ENCODE peak calls at places on chromosomes 11 and 22, in eight cellular contexts. Q, E, B, O, H, V, T and C are unnamed samples.

GRCh38 chr11:17498475-17498874 is 21.8 kb upstream of the ABCC8 start:
- DNase-seq in T (peak), B (no peak), V (no peak), Q (no peak), O (no peak), H (no peak), E (no peak), C (peak)

GRCh38 chr11:45648931-45649330 is 16.5 kb downstream of the CHST1 start:
- DNase-seq in H (no peak), T (peak), V (no peak), B (no peak), Q (no peak), O (no peak), E (no peak), C (no peak)

GRCh38 chr11:76041208-76041607 is 165.1 kb downstream of the WNT11 start:
- DNase-seq in H (peak), O (no peak), B (no peak), V (no peak), E (no peak), Q (no peak), T (no peak), C (no peak)

GRCh38 chr22:19805821-19806212 is 45.2 kb downstream of the TBX1 start:
- DNase-seq in O (no peak), B (no peak), Q (peak), E (no peak), V (no peak), T (no peak), H (no peak), C (no peak)

GRCh38 chr11:123628936-123629683 is 25.3 kb downstream of the SCN3B start:
- DNase-seq in B (no peak), V (no peak), Q (peak), H (no peak), E (peak), T (no peak), O (peak), C (no peak)

GRCh38 chr11:85762226-85762625 is 48.7 kb downstream of the SYTL2 start:
- DNase-seq in H (no peak), V (no peak), O (no peak), E (no peak), T (no peak), B (no peak), Q (no peak), C (no peak)

GRCh38 chr22:48897638-48897954 is 930.1 kb downstream of the BRD1 start:
- DNase-seq in V (no peak), O (no peak), T (no peak), E (no peak), H (no peak), Q (no peak), B (no peak), C (no peak)

GRCh38 chr22:48919851-48920589 is 907.7 kb downstream of the BRD1 start:
- DNase-seq in O (no peak), H (no peak), V (no peak), Q (no peak), T (no peak), E (no peak), B (no peak), C (no peak)

GRCh38 chr11:24859801-24860300 is 363.0 kb downstream of the LUZP2 start:
- DNase-seq in Q (no peak), T (no peak), V (no peak), E (no peak), O (no peak), B (no peak), H (no peak), C (no peak)

GRCh38 chr11:58043379-58043778 is 12.6 kb downstream of the OR6Q1 start:
- DNase-seq in H (no peak), B (no peak), Q (no peak), E (no peak), T (no peak), V (no peak), O (no peak), C (no peak)

GRCh38 chr11:36792870-36793541 is 195.0 kb upstream of the RAG2 start:
- DNase-seq in O (no peak), V (no peak), E (no peak), H (no peak), T (no peak), Q (no peak), B (no peak), C (no peak)

GRCh38 chr22:44309647-44310046 is 3.1 kb downstream of the SHISAL1 start:
- DNase-seq in E (no peak), H (no peak), B (no peak), O (no peak), T (no peak), V (no peak), Q (no peak), C (no peak)

GRCh38 chr11:76769645-76770586 is 13.2 kb upstream of the TSKU start:
- DNase-seq in E (no peak), H (peak), T (no peak), Q (no peak), V (no peak), B (no peak), O (no peak), C (no peak)

GRCh38 chr22:50083462-50084081 is 1.7 kb downstream of the MLC1 start:
- DNase-seq in Q (no peak), T (no peak), H (no peak), E (no peak), V (no peak), B (no peak), O (no peak), C (no peak)

GRCh38 chr11:119416606-119417580 is 6.1 kb downstream of the THY1 start:
- DNase-seq in Q (no peak), E (no peak), H (no peak), T (no peak), V (peak), B (no peak), O (no peak), C (no peak)

GRCh38 chr11:69218271-69218682 is 62.5 kb downstream of the SMIM38 start:
- DNase-seq in H (no peak), E (no peak), Q (no peak), B (no peak), T (no peak), V (no peak), O (no peak), C (no peak)

GRCh38 chr11:64539711-64540420 is 51.2 kb upstream of the SLC22A12 start:
- DNase-seq in Q (no peak), E (no peak), O (no peak), T (no peak), H (no peak), B (no peak), V (no peak), C (no peak)

GRCh38 chr22:47332246-47332980 is 570.0 kb downstream of the TBC1D22A start:
- DNase-seq in V (no peak), B (no peak), Q (no peak), E (no peak), T (no peak), H (no peak), O (no peak), C (no peak)

GRCh38 chr11:45091563-45092392 is 54.7 kb upstream of the PRDM11 start:
- DNase-seq in H (peak), B (no peak), O (no peak), T (peak), Q (no peak), E (peak), V (no peak), C (no peak)

GRCh38 chr11:102452461-102453285 is at the start of gene TMEM123:
- DNase-seq in V (peak), T (peak), E (peak), B (no peak), H (peak), Q (peak), O (peak), C (peak)

GRCh38 chr11:119092880-119093665 is 8.4 kb downstream of the HMBS start:
- DNase-seq in E (no peak), B (no peak), V (no peak), Q (no peak), H (no peak), T (no peak), O (no peak), C (no peak)

GRCh38 chr11:94325681-94326080 is 21.3 kb downstream of the IZUMO1R start:
- DNase-seq in B (no peak), T (peak), V (no peak), H (peak), O (no peak), Q (no peak), E (peak), C (no peak)

GRCh38 chr22:39205344-39206021 is 39.3 kb downstream of the PDGFB start:
- DNase-seq in O (no peak), E (no peak), V (peak), T (no peak), Q (no peak), H (peak), B (no peak), C (no peak)

GRCh38 chr22:31620756-31621480 is 41.1 kb downstream of the PISD start:
- DNase-seq in V (no peak), E (no peak), H (no peak), T (no peak), O (no peak), B (no peak), Q (no peak), C (no peak)

GRCh38 chr11:70500076-70500847 is 101.9 kb downstream of the CTTN start:
- DNase-seq in O (no peak), H (no peak), E (no peak), V (no peak), Q (peak), T (no peak), B (no peak), C (no peak)

GRCh38 chr22:29054251-29054767 is 7.3 kb downstream of the C22orf31 start:
- DNase-seq in O (no peak), V (no peak), E (no peak), Q (no peak), B (no peak), H (no peak), T (no peak), C (no peak)

GRCh38 chr11:8760896-8761295 is 78.3 kb downstream of the RPL27A start:
- DNase-seq in O (no peak), E (no peak), B (no peak), H (no peak), T (no peak), V (no peak), Q (no peak), C (no peak)

GRCh38 chr11:92941676-92942571 is 27.5 kb upstream of the MTNR1B start:
- DNase-seq in O (no peak), E (no peak), Q (no peak), V (no peak), T (peak), H (peak), B (peak), C (no peak)

GRCh38 chr11:72569966-72570892 is 104.0 kb downstream of the PDE2A start:
- DNase-seq in H (no peak), E (no peak), O (no peak), T (no peak), V (peak), B (no peak), Q (no peak), C (no peak)

GRCh38 chr22:38947321-38948112 is 9.9 kb upstream of the APOBEC3A start:
- DNase-seq in E (no peak), Q (no peak), O (no peak), B (no peak), T (peak), V (no peak), H (no peak), C (no peak)